ENCODE peak calls at places on chromosomes 2 and 18, in seven cellular contexts. Z is activated CD4-positive, CD25-positive, alpha-beta regulatory T cell treated with anti-CD3 and anti-CD28 coated beads, Interleukin-2, amount 50 U/mL, for 72 hours; P is IMR-90; C is EL; W is B cell; A is adrenal gland; X is left kidney. S is an unnamed sample.

GRCh38 chr2:23627236-23627990 is 242.4 kb downstream of the KLHL29 start:
- DNase-seq in C (no peak), A (no peak), X (no peak), W (no peak), Z (no peak), P (no peak), S (no peak)

GRCh38 chr2:105768961-105769452 is 24.3 kb downstream of the NCK2 start:
- DNase-seq in Z (no peak), P (peak), W (peak), A (no peak), X (peak), C (no peak), S (no peak)

GRCh38 chr2:184765048-184765881 is 166.9 kb downstream of the ZNF804A start:
- DNase-seq in W (peak), X (no peak), Z (no peak), A (no peak), P (no peak), C (no peak), S (no peak)

GRCh38 chr2:55616509-55617159 is 788 bp downstream of the PPP4R3B start:
- DNase-seq in Z (no peak), P (peak), C (peak), X (peak), W (peak), A (peak), S (no peak)

GRCh38 chr2:67649331-67650071 is 252.4 kb downstream of the ETAA1 start:
- DNase-seq in Z (no peak), P (peak), X (peak), C (peak), W (no peak), A (peak), S (peak)

GRCh38 chr2:109367679-109368078 is 238.7 kb downstream of the SH3RF3 start:
- DNase-seq in C (no peak), A (no peak), X (no peak), Z (no peak), P (no peak), W (no peak), S (no peak)

GRCh38 chr2:134449157-134449556 is 195.3 kb downstream of the MGAT5 start:
- DNase-seq in W (no peak), C (no peak), X (no peak), P (no peak), A (no peak), Z (no peak), S (no peak)

GRCh38 chr2:198116652-198117175 is 312.3 kb downstream of the PLCL1 start:
- DNase-seq in X (peak), P (peak), A (no peak), W (no peak), C (no peak), Z (no peak), S (no peak)

GRCh38 chr18:11052800-11053199 is 96.6 kb downstream of the PIEZO2 start:
- DNase-seq in A (no peak), W (no peak), C (peak), P (peak), Z (no peak), X (no peak), S (no peak)

GRCh38 chr2:31322376-31322775 is 88.4 kb downstream of the EHD3 start:
- DNase-seq in P (peak), X (no peak), Z (no peak), A (no peak), C (peak), W (no peak), S (no peak)

GRCh38 chr18:48749768-48750167 is 201.0 kb downstream of the SMAD7 start:
- DNase-seq in X (peak), Z (no peak), W (no peak), C (peak), P (peak), A (peak), S (peak)

GRCh38 chr2:217637268-217637615 is 365.6 kb downstream of the TNS1 start:
- DNase-seq in Z (no peak), W (no peak), C (no peak), A (no peak), X (no peak), P (no peak), S (no peak)

GRCh38 chr2:196324212-196324611 is 152.8 kb upstream of the STK17B start:
- DNase-seq in X (no peak), Z (no peak), A (no peak), P (peak), W (no peak), C (peak), S (no peak)

GRCh38 chr2:127115471-127116199 is 8.7 kb upstream of the BIN1 start:
- DNase-seq in A (no peak), W (no peak), Z (no peak), X (no peak), P (no peak), C (no peak), S (no peak)

S was measured in uterus.